ENCODE peak calls at places on chromosome 21, in five cellular contexts. B, A, O, G and P are unnamed samples.

GRCh38 chr21:29002442-29003144 is 9.9 kb upstream of the LTN1 start:
- DNase-seq in B (peak), O (peak), G (peak), A (peak), P (peak)

GRCh38 chr21:36029309-36029708 is 31.0 kb downstream of the SETD4 start:
- DNase-seq in B (no peak), A (no peak), G (no peak), O (no peak), P (no peak)

GRCh38 chr21:21003701-21004100 is 5.5 kb downstream of the NCAM2 start:
- DNase-seq in A (no peak), G (no peak), B (no peak), O (no peak), P (peak)

GRCh38 chr21:40671721-40672120 is 175.2 kb downstream of the DSCAM start:
- DNase-seq in A (no peak), O (no peak), G (no peak), B (no peak), P (no peak)

GRCh38 chr21:25329227-25329626 is 278.1 kb downstream of the MRPL39 start:
- DNase-seq in G (no peak), B (no peak), O (no peak), A (no peak), P (peak)

GRCh38 chr21:17903029-17903806 is 84.1 kb upstream of the C21orf91 start:
- DNase-seq in G (no peak), O (no peak), B (no peak), A (no peak), P (peak)

GRCh38 chr21:34715985-34716596 is 47.3 kb downstream of the CLIC6 start:
- DNase-seq in O (no peak), B (no peak), A (no peak), G (no peak), P (no peak)

GRCh38 chr21:17925900-17926299 is 106.7 kb upstream of the C21orf91 start:
- DNase-seq in B (no peak), A (no peak), O (no peak), G (no peak), P (peak)

GRCh38 chr21:41425954-41426655 is at the start of gene MX1:
- DNase-seq in A (peak), G (no peak), B (peak), O (no peak), P (no peak)

GRCh38 chr21:23660560-23660959 is 1946.7 kb downstream of the MRPL39 start:
- DNase-seq in B (no peak), A (no peak), O (no peak), G (no peak), P (no peak)

GRCh38 chr21:9758888-9759287 is 762.5 kb upstream of the TPTE start:
- DNase-seq in A (no peak), O (no peak), G (no peak), B (no peak), P (no peak)

DNA sequence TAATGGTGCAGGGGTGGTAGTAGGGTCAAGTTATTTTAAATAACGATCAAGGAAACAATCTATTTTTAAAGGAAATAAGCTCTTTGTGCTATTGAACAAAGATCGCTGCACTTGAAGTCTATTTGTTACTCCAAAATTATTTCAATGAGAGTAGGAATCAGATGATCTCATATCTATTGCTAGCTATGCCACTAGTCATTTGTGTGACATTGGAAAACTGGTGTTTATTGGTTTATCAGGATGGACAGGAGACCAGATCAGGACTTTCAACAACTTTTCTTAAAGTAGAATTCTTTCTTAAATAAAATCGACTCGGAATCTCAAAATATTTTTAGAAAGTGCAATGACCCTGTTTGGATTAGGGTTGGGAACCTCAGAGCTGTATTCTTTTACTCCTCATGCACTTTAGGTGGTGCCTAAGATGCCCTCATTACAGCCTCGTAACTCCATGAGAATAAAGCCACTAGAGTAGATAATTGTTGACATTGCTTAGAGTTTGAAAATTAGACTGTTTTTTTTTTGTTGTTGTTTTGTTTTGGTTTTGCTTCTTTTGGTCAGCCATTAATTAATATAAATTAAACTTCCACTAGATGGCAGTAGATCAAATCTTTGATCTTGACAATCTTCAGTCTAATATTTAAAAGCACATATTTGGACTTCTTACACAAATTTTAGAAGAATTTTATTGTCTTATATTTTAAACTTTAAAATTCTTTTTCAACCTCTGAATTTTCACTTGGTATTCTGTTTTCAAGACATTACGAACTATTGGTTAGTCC is 352.4 kb downstream of the USP25 start:
- DNase-seq in B (no peak), G (no peak), A (no peak), O (no peak), P (peak)
- TF ChIP-seq CTCF in B (no peak), G (peak), A (no peak), O (peak), P (peak)

GRCh38 chr21:32580949-32581348 is 4.4 kb downstream of the TCP10L start:
- DNase-seq in O (no peak), G (peak), A (no peak), B (no peak), P (no peak)

GRCh38 chr21:32576011-32576410 is 9.3 kb downstream of the TCP10L start:
- DNase-seq in A (no peak), O (no peak), B (no peak), G (peak), P (no peak)

GRCh38 chr21:32574946-32575925 is 10.1 kb downstream of the TCP10L start:
- DNase-seq in A (no peak), G (peak), B (no peak), O (no peak), P (no peak)

GRCh38 chr21:32581732-32582131 is 3.6 kb downstream of the TCP10L start:
- DNase-seq in B (no peak), G (peak), A (no peak), O (no peak), P (no peak)

DNA sequence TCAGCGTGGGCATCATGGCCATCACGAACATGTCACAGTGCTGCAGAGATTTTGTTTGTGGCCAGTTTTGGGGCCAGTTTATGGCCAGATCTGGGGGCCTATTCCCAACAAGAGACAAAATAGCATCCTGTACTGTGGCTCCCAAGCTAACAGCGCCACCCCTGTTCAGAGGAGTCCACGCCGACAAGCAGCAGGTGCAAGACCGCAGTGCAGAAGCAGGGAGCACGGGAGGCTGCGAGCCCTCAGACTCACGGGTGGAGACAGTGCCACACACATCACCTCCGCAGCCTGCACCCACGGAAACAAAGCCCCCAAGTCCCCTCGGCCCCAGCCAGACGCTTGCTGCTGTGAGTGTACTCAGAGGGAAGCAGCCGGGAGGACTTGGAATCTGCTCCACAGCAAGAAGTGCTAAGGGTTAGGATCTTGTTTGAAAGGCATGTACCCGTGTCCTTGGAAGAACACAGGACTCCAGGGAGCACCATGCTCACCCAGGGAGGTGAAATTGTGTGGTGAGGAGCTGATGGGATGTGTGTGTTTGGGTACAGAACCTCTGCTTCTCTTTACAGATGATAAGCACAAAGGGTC is 7.1 kb downstream of the TCP10L start:
- DNase-seq in A (no peak), O (no peak), G (peak), B (no peak), P (peak)
- TF ChIP-seq CTCF in A (no peak), O (no peak), G (peak), B (no peak), P (peak)

DNA sequence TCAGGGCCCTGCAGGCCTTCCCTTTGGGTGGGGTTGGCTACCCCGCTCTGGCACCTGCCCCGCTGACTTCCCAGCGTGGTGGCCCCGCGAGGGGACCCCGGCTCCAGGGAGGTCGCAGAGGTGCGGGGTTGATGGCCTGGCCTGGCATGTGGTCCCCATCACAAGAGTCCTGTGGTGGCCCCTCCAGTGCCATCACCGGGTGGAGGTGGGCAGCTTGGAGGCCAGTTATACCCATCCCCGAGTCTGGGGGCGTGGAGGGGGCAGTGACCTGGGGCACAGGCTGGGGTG is 26.8 kb downstream of the PRMT2 start:
- DNase-seq in O (no peak), A (no peak), G (no peak), B (no peak), P (no peak)
- TF ChIP-seq CTCF in O (no peak), A (no peak), G (no peak), B (no peak), P (no peak)

GRCh38 chr21:43853851-43854772 is 10.9 kb upstream of the AGPAT3 start:
- DNase-seq in O (peak), G (no peak), B (no peak), A (no peak), P (no peak)

GRCh38 chr21:43851593-43851992 is 13.4 kb upstream of the AGPAT3 start:
- DNase-seq in A (no peak), O (peak), B (no peak), G (no peak), P (no peak)

GRCh38 chr21:43849532-43850299 is 15.3 kb upstream of the AGPAT3 start:
- DNase-seq in A (no peak), B (no peak), G (no peak), O (peak), P (no peak)

GRCh38 chr21:43848771-43849170 is 16.3 kb upstream of the AGPAT3 start:
- DNase-seq in G (no peak), B (no peak), O (no peak), A (no peak), P (no peak)

GRCh38 chr21:43850728-43851295 is 14.2 kb upstream of the AGPAT3 start:
- DNase-seq in B (no peak), G (no peak), A (no peak), O (no peak), P (no peak)
- TF ChIP-seq CTCF in B (no peak), G (no peak), A (no peak), O (no peak), P (no peak)

GRCh38 chr21:15281714-15282113 is 216.9 kb upstream of the NRIP1 start:
- DNase-seq in A (no peak), G (no peak), O (no peak), B (no peak), P (no peak)
- TF ChIP-seq CTCF in A (no peak), G (no peak), O (no peak), B (no peak), P (no peak)

DNA sequence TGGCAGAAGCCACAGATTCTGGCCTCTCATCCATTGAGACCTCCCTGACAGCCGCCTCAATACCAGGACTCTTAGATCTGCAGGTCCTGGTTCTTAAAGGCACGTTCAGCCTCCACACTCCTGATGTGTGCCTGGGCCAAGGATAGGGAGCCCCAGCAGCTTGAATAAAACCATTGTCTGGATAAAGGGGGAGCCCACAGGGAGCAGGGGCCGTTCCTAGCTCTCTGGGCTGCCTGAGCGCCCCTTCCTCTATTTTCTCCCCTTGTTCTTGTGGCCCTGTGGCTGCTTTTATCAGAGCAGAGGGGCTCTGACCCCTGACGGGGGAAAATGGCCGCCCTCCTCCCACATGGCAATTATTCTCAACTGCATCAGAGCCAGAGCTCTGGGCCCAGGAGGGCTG is 200.8 kb downstream of the HUNK start:
- DNase-seq in G (no peak), A (no peak), O (no peak), B (no peak), P (no peak)
- TF ChIP-seq CTCF in G (no peak), A (no peak), O (no peak), B (no peak), P (no peak)

DNA sequence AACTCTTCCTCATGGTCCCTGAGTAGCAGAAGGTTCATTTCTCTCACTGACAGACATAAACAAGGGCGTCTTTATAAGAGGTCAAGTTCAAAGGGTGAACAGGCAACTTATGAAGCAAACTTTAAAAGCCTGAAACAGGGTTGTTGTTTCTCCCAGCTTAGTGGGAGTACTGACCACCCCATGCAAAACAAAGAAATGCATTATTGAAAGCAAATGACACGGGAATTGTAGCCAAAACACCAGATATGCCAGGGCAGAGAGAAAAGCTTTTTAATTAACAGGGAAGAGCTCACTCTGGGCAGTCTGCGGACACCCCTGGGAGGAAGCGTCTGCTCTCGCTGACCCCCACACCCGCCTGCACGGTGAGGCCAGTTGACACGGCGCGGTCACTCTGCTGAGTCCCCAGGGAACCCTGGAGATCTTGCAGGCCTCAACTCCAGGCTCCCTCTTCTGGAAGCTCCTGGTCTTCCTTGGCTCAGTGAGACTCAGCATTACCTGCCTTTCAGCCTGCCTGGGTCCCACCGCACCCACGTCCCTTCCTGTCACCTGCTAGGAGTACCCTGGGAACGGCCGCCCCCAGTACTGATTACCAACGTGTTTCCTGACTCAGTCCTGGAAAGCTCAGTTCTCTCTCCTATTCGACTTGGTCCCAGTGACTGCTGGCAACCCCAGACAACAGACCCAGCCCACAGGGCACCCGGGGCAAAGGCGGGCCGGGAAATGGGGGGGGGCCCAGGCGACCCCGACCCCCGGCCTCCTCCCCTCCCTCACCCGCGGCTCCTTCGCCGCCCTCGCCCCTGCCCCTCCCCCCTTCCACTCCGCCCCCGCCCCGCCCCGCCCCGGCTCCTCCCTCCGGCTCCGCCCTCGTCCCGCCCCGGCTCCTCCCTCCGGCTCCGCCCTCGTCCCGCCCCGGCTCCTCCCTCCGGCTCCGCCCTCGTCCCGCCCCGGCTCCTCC is 972 bp downstream of the CFAP410 start:
- DNase-seq in A (peak), O (peak), G (no peak), B (peak), P (peak)
- TF ChIP-seq CTCF in A (no peak), O (peak), G (peak), B (no peak), P (no peak)

DNA sequence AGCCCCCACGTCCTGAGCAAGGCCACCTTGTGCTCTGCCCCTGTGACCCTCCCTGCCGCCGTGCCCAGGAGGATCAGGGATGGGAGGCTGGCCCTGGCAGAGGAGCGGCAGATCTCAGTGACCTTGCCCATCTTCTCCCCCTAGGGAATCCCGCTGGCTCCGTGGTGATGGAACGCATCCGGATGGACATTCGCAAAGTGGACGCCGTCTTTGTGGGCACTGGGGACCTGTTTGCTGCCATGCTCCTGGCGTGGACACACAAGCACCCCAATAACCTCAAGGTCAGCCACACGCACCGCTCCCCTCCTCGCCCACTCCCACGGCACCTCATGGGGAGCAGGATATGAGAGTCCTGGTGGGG is 22.7 kb downstream of the CSTB start:
- DNase-seq in G (no peak), O (no peak), B (no peak), A (no peak), P (no peak)
- TF ChIP-seq CTCF in G (no peak), O (no peak), B (no peak), A (no peak), P (no peak)